ENCODE peak calls at places on chromosome 1, in four cellular contexts. K is epithelial cell of proximal tubule, H is cardiac fibroblast, N is fibroblast of mammary gland. Z is an unnamed sample.

GRCh38 chr1:180185971-180186645 is 31.4 kb downstream of the QSOX1 start:
- DNase-seq in K (no peak), N (no peak), H (no peak), Z (no peak)

GRCh38 chr1:113812661-113813135 is 422 bp upstream of the RSBN1 start:
- DNase-seq in H (no peak), N (no peak), K (no peak), Z (no peak)

GRCh38 chr1:162970021-162970420 is 99.1 kb upstream of the RGS4 start:
- DNase-seq in H (no peak), K (no peak), N (no peak), Z (no peak)

GRCh38 chr1:28885472-28885877 is 28.9 kb upstream of the EPB41 start:
- DNase-seq in K (no peak), H (no peak), N (no peak), Z (no peak)

GRCh38 chr1:225449261-225449660 is 21.4 kb upstream of the LBR start:
- DNase-seq in K (peak; percentile 81), N (no peak), H (no peak), Z (no peak)

GRCh38 chr1:44262414-44262813 is 49.1 kb downstream of the DMAP1 start:
- DNase-seq in K (no peak), H (no peak), N (no peak), Z (no peak)

GRCh38 chr1:67439277-67440029 is 9.3 kb upstream of the SERBP1 start:
- DNase-seq in H (no peak), K (no peak), N (no peak), Z (peak; percentile 27)

GRCh38 chr1:32870615-32871363 is at the start of gene FNDC5:
- DNase-seq in K (no peak), N (no peak), H (no peak), Z (no peak)